ENCODE peak calls at places on chromosomes 2 and 18, in eight cellular contexts. X is Calu3; A is HFFc6; O is endothelial cell; V is epithelial cell of esophagus; K is AG04450; J is activated CD8-positive, alpha-beta T cell treated with anti-CD3 and anti-CD28 coated beads for 36 hours; C is neural progenitor cell. Z is an unnamed sample.
A peak's percentile ranks its signal among the peaks of the same experiment; 100 is the strongest.

GRCh38 chr18:5992381-5992780 is 97.1 kb upstream of the TMEM200C start:
- DNase-seq in X (no peak), A (no peak), O (no peak), V (no peak), K (no peak), J (no peak), C (no peak), Z (no peak)

GRCh38 chr2:105864262-105864661 is 119.5 kb downstream of the NCK2 start:
- DNase-seq in X (no peak), A (no peak), O (no peak), V (no peak), K (no peak), J (peak; percentile 49), C (no peak), Z (no peak)

GRCh38 chr2:143720093-143720664 is 591.0 kb downstream of the ARHGAP15 start:
- DNase-seq in X (no peak), A (no peak), O (no peak), V (no peak), K (no peak), J (no peak), C (peak; percentile 83), Z (no peak)

GRCh38 chr2:134855709-134856108 is 17.3 kb downstream of the ACMSD start:
- DNase-seq in X (no peak), A (no peak), O (no peak), V (no peak), K (no peak), J (no peak), C (no peak), Z (no peak)

GRCh38 chr2:95030496-95030895 is 5.0 kb downstream of the MAL start:
- DNase-seq in X (no peak), A (no peak), O (no peak), V (no peak), K (no peak), J (no peak), C (no peak), Z (no peak)

GRCh38 chr2:71685073-71685848 is 231.9 kb downstream of the DYSF start:
- DNase-seq in X (no peak), A (no peak), O (no peak), V (no peak), K (no peak), J (no peak), C (peak; percentile 35), Z (no peak)

GRCh38 chr2:212831671-212832199 is 293.1 kb upstream of the ERBB4 start:
- DNase-seq in X (no peak), A (no peak), O (no peak), V (no peak), K (no peak), J (no peak), C (no peak), Z (no peak)

GRCh38 chr2:126790987-126791780 is 107.5 kb upstream of the TEX51 start:
- DNase-seq in X (no peak), A (no peak), O (no peak), V (no peak), K (no peak), J (no peak), C (no peak), Z (no peak)

GRCh38 chr2:127622561-127623387 is 23.2 kb upstream of the GPR17 start:
- DNase-seq in X (no peak), A (no peak), O (no peak), V (no peak), K (no peak), J (no peak), C (no peak), Z (no peak)

GRCh38 chr2:190791347-190791982 is 89.2 kb upstream of the GLS start:
- DNase-seq in X (peak; percentile 43), A (peak; percentile 31), O (peak; percentile 55), V (peak; percentile 84), K (no peak), J (peak; percentile 78), C (no peak), Z (peak; percentile 80)

GRCh38 chr18:74869904-74870863 is 272.5 kb downstream of the ZNF407 start:
- DNase-seq in X (no peak), A (no peak), O (no peak), V (no peak), K (no peak), J (no peak), C (peak; percentile 57), Z (no peak)

GRCh38 chr2:53202063-53202462 is 565.5 kb upstream of the CHAC2 start:
- DNase-seq in X (peak; percentile 56), A (peak; percentile 81), O (no peak), V (peak; percentile 94), K (peak; percentile 59), J (no peak), C (no peak), Z (peak; percentile 9)

GRCh38 chr18:35728676-35729075 is 147.1 kb downstream of the GALNT1 start:
- DNase-seq in X (no peak), A (no peak), O (no peak), V (no peak), K (no peak), J (no peak), C (no peak), Z (no peak)

GRCh38 chr2:120522151-120522751 is 176.3 kb downstream of the INHBB start:
- DNase-seq in X (no peak), A (no peak), O (no peak), V (no peak), K (no peak), J (no peak), C (peak; percentile 60), Z (no peak)

GRCh38 chr18:31553800-31554199 is 37.9 kb upstream of the TTR start:
- DNase-seq in X (peak; percentile 11), A (no peak), O (no peak), V (peak; percentile 18), K (no peak), J (no peak), C (no peak), Z (no peak)

GRCh38 chr18:7370812-7371211 is 139.9 kb downstream of the LRRC30 start:
- DNase-seq in X (no peak), A (no peak), O (peak; percentile 64), V (peak; percentile 21), K (no peak), J (no peak), C (no peak), Z (no peak)

GRCh38 chr2:29616569-29616968 is 304.8 kb downstream of the ALK start:
- DNase-seq in X (no peak), A (no peak), O (no peak), V (no peak), K (no peak), J (no peak), C (no peak), Z (no peak)

GRCh38 chr2:9867876-9868275 is 24.6 kb downstream of the TAF1B start:
- DNase-seq in X (no peak), A (no peak), O (no peak), V (no peak), K (no peak), J (no peak), C (no peak), Z (no peak)

GRCh38 chr2:96912356-96913116 is 42.7 kb upstream of the SEMA4C start:
- DNase-seq in X (no peak), A (no peak), O (no peak), V (no peak), K (no peak), J (no peak), C (no peak), Z (no peak)

GRCh38 chr2:219769044-219770030 is 141.9 kb downstream of the SLC4A3 start:
- DNase-seq in X (no peak), A (peak; percentile 19), O (no peak), V (peak; percentile 23), K (peak; percentile 1), J (no peak), C (no peak), Z (no peak)

GRCh38 chr2:113053666-113054435 is 1.2 kb upstream of the IL36B start:
- DNase-seq in X (no peak), A (no peak), O (no peak), V (peak; percentile 51), K (no peak), J (no peak), C (no peak), Z (no peak)

GRCh38 chr18:3306391-3306790 is 44.5 kb downstream of the MYL12B start:
- DNase-seq in X (no peak), A (no peak), O (no peak), V (peak; percentile 61), K (no peak), J (no peak), C (no peak), Z (no peak)

GRCh38 chr18:3304832-3305231 is 42.9 kb downstream of the MYL12B start:
- DNase-seq in X (no peak), A (no peak), O (no peak), V (no peak), K (no peak), J (no peak), C (no peak), Z (peak; percentile 13)

GRCh38 chr18:3305933-3306332 is 44.0 kb downstream of the MYL12B start:
- DNase-seq in X (no peak), A (no peak), O (no peak), V (peak; percentile 84), K (no peak), J (peak; percentile 7), C (no peak), Z (no peak)

GRCh38 chr18:3305354-3305762 is 43.4 kb downstream of the MYL12B start:
- DNase-seq in X (peak; percentile 28), A (peak; percentile 91), O (no peak), V (peak; percentile 99), K (peak; percentile 93), J (peak; percentile 71), C (no peak), Z (peak; percentile 89)
- TF ChIP-seq CTCF in X (no peak), A (no peak), O (no peak), V (no peak), K (no peak), J (no peak), C (no peak), Z (no peak)

DNA sequence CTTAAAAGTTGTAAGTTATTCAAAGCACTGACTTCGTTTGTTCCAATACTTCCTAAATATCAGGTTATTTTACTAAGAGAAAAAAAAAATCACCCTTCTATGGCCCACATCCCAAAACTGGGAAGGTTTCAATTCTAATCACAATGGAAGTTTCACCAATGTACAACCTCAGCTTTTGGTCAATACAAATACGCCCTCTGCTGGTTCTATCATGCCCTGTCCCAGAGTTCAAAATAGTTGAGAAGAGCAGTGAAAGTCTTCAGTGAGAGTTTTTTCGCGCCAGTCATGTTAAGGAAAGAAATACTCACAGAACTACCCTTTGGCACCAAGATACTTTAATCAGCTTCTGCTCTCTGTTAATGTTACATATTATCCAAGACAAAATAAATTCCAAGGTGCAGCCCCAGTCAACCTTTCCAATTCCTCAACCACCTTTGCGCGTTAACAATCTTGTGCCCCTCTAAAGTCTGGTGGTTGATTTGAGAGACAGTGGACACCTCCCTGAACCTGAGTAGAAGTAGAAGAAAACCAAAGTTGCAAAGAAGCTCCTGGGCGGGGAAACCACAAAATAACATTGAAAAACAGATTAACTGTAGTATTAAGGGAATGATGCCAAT is 59.9 kb downstream of the SUMO1 start:
- DNase-seq in X (peak; percentile 67), A (peak; percentile 69), O (peak; percentile 65), V (peak; percentile 65), K (peak; percentile 43), J (peak; percentile 71), C (peak; percentile 84), Z (peak; percentile 81)
- TF ChIP-seq CTCF in X (peak; percentile 72), A (peak; percentile 94), O (peak; percentile 86), V (peak; percentile 86), K (peak; percentile 83), J (peak; percentile 94), C (peak; percentile 94), Z (peak; percentile 68)

GRCh38 chr2:2254206-2254605 is 76.9 kb downstream of the MYT1L start:
- DNase-seq in X (no peak), A (no peak), O (no peak), V (no peak), K (no peak), J (no peak), C (no peak), Z (no peak)
- TF ChIP-seq CTCF in X (no peak), A (no peak), O (no peak), V (no peak), K (no peak), J (no peak), C (no peak), Z (no peak)

GRCh38 chr2:69575926-69576325 is 67.6 kb downstream of the AAK1 start:
- DNase-seq in X (no peak), A (no peak), O (no peak), V (no peak), K (no peak), J (no peak), C (no peak), Z (no peak)
- TF ChIP-seq CTCF in X (no peak), A (no peak), O (no peak), V (no peak), K (no peak), J (no peak), C (no peak), Z (no peak)

Z was measured in foreskin fibroblast.